ENCODE peak calls at places on chromosomes 4 and X, in eight cellular contexts. K, M, D, F, I, E, Y and S are unnamed samples.

GRCh38 chr4:42768125-42768748 is 111.3 kb upstream of the ATP8A1 start:
- DNase-seq in D (peak; percentile 19), M (peak; percentile 48), Y (no peak), F (no peak), K (no peak), E (no peak), I (no peak), S (no peak)

GRCh38 chrX:8711401-8711800 is 20.5 kb downstream of the ANOS1 start:
- DNase-seq in K (no peak), M (no peak), Y (no peak), E (no peak), D (no peak), F (no peak), I (no peak), S (no peak)

GRCh38 chr4:32697281-32697814 is 1977.2 kb downstream of the PCDH7 start:
- DNase-seq in I (no peak), K (no peak), M (no peak), E (no peak), Y (no peak), D (no peak), F (no peak), S (no peak)

GRCh38 chr4:6198768-6199343 is 1.5 kb downstream of the JAKMIP1 start:
- DNase-seq in E (no peak), K (no peak), D (peak; percentile 93), Y (no peak), F (no peak), I (no peak), M (no peak), S (peak; percentile 66)

GRCh38 chrX:63664083-63664482 is 120.9 kb downstream of the ARHGEF9 start:
- DNase-seq in K (no peak), E (no peak), D (no peak), M (no peak), F (no peak), I (no peak), Y (no peak), S (no peak)

GRCh38 chrX:110964761-110965160 is 131.2 kb upstream of the PAK3 start:
- DNase-seq in M (no peak), I (no peak), K (no peak), D (no peak), Y (no peak), E (no peak), F (no peak), S (no peak)

GRCh38 chr4:4323705-4324534 is 33.9 kb downstream of the ZBTB49 start:
- DNase-seq in F (no peak), K (peak; percentile 36), D (peak; percentile 32), Y (no peak), E (peak; percentile 19), I (no peak), M (no peak), S (no peak)

GRCh38 chr4:139934336-139934735 is 219.6 kb downstream of the MAML3 start:
- DNase-seq in F (no peak), I (no peak), K (no peak), Y (no peak), E (no peak), M (peak; percentile 28), D (no peak), S (peak; percentile 65)

GRCh38 chrX:150575415-150575814 is 7.0 kb downstream of the MTM1 start:
- DNase-seq in D (no peak), K (no peak), F (no peak), Y (no peak), E (no peak), I (no peak), M (no peak), S (no peak)

GRCh38 chrX:31331928-31332327 is 260.1 kb upstream of the FTHL17 start:
- DNase-seq in M (no peak), K (peak; percentile 23), F (no peak), I (no peak), E (no peak), D (no peak), Y (no peak), S (no peak)

GRCh38 chrX:130555341-130555740 is 153.6 kb downstream of the RBMX2 start:
- DNase-seq in Y (no peak), M (no peak), F (no peak), E (no peak), D (no peak), K (no peak), I (no peak), S (no peak)

DNA sequence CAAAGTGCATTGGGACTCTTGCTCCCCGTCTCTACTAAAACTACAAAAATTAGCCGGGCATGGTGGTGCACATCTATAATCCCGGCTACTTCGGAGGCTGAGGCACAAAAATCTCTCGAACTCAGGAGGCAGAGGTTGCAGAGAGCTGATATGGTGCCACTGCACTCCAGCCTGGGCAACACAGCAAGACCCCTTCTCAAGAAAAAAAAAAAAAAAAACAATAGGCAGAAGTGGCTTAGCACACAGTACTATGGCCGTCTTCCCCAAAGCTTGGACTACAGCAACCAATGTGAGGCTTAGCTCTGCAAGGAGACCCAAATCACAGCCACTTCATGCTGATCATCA is 162.8 kb upstream of the PRDX4 start:
- DNase-seq in Y (no peak), D (no peak), K (no peak), F (no peak), E (no peak), M (no peak), I (no peak), S (no peak)
- H3K27ac ChIP-seq in Y (no peak overlapping the region), D (no peak overlapping the region), K (no peak overlapping the region), F (no peak overlapping the region), E (no peak overlapping the region), M (peak overlapping the region; percentile 72), I (no peak overlapping the region), S (no peak overlapping the region)

GRCh38 chr4:68416591-68416990 is 30.7 kb upstream of the TMPRSS11E start:
- DNase-seq in M (no peak), I (no peak), E (no peak), Y (no peak), F (no peak), K (no peak), D (no peak), S (no peak)
- H3K9me3 ChIP-seq in M (no peaks in the 10 kb centered on the region), I (peaks cover 13% of the 10 kb centered on the region), E (no peaks in the 10 kb centered on the region), Y (no peaks in the 10 kb centered on the region), F (no peaks in the 10 kb centered on the region), K (no peaks in the 10 kb centered on the region), D (no peaks in the 10 kb centered on the region), S (peaks cover 5% of the 10 kb centered on the region)

DNA sequence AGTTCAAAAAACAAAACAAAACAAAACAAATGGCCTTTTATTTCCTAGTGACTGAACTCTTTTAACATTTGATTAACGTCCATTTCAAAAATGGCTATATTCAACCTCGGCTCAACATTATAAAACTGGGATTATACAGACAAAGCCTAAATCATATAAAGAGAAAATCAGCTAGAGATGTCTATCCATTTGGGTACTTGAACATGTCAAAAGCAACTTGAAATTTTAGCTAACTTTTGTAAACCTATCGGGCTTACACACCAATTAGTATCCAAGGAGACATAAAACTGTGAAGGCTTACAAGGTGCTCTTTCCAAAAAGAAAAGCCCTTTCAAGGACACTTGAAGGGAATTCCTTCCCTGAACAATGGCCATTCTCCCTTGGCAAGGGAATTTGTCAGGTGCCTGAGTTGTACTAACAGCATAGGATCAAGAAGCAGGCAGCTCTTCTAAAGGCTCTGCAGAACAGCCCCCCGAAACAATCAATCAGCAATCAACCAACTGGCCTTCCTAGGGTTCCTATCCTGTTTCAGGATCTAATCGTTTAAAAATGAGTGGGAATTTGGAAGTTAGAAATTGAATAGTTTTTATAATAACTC is 633.7 kb upstream of the HTR2C start:
- DNase-seq in F (no peak), M (no peak), E (no peak), Y (no peak), K (no peak), D (no peak), I (no peak), S (no peak)
- H3K27me3 ChIP-seq in F (no peaks in the 10 kb centered on the region), M (no peaks in the 10 kb centered on the region), E (no peaks in the 10 kb centered on the region), Y (no peaks in the 10 kb centered on the region), K (no peaks in the 10 kb centered on the region), D (no peaks in the 10 kb centered on the region), I (no peaks in the 10 kb centered on the region), S (peaks cover 73% of the 10 kb centered on the region)

GRCh38 chrX:20861113-20861512 is 513.1 kb upstream of the CNKSR2 start:
- DNase-seq in M (no peak), K (no peak), I (no peak), D (no peak), F (no peak), E (no peak), Y (no peak), S (no peak)

GRCh38 chrX:20863649-20864048 is 510.6 kb upstream of the CNKSR2 start:
- DNase-seq in Y (no peak), E (no peak), I (no peak), D (no peak), K (no peak), F (no peak), M (no peak), S (no peak)

DNA sequence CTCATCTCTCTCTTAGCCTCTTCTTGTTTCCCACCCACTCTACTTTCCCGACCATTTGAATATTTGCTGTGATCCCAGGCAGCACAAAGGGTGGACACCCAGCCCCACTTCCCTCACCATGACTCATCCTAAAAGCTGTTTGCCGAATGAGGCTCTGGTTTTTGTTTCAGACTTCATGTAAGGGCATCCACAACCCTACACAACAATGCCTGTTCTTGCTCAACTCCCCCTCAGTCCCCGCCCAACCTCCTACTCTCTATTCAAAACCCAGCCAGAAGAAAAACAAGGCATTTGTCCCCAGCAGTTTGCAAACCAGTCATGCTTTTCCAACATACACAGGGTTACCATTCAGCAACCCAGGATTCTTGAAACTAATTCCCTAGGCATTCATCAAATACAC is 516.5 kb upstream of the CNKSR2 start:
- DNase-seq in Y (no peak), I (no peak), M (no peak), E (no peak), K (no peak), D (no peak), F (no peak), S (no peak)
- H3K27ac ChIP-seq in Y (no peak overlapping the region), I (no peak overlapping the region), M (no peak overlapping the region), E (no peak overlapping the region), K (no peak overlapping the region), D (no peak overlapping the region), F (no peak overlapping the region), S (no peak overlapping the region)

GRCh38 chrX:148956352-148956751 is 455.9 kb downstream of the AFF2 start:
- DNase-seq in K (no peak), D (no peak), F (no peak), E (no peak), Y (no peak), I (no peak), M (no peak), S (no peak)

GRCh38 chrX:148961990-148962389 is 461.6 kb downstream of the AFF2 start:
- DNase-seq in Y (no peak), E (no peak), K (no peak), D (no peak), F (no peak), I (no peak), M (no peak), S (no peak)

GRCh38 chrX:148960060-148960459 is 459.6 kb downstream of the AFF2 start:
- DNase-seq in I (no peak), D (no peak), F (no peak), M (no peak), K (no peak), Y (no peak), E (no peak), S (no peak)

DNA sequence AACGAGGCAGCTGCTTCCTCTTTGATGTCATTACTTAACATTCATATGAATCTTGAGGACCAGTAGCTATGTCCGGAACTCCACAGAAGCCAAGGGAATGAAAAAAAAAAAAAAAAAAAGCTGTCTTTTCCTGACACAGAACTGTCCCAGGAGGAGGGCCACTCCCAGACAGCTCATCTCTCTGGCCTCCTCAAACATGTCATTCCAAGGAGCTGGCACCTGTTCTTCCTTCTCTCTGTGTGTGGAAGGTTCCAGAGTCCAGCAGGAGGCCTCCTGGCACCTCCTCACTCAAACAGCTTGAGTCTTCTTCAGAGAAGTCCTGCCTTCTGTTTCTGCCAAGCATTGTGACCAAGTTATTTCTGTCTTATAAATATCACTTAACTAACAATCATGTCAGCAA is 458.5 kb downstream of the AFF2 start:
- DNase-seq in Y (no peak), E (no peak), F (no peak), D (no peak), I (no peak), K (no peak), M (no peak), S (no peak)
- H3K9me3 ChIP-seq in Y (no peaks in the 10 kb centered on the region), E (no peaks in the 10 kb centered on the region), F (no peaks in the 10 kb centered on the region), D (no peaks in the 10 kb centered on the region), I (no peaks in the 10 kb centered on the region), K (no peaks in the 10 kb centered on the region), M (no peaks in the 10 kb centered on the region), S (no peaks in the 10 kb centered on the region)